ENCODE peak calls at places on chromosomes 7 and 10, in six cellular contexts. One of them, this sample, is unnamed.

GRCh38 chr7:70361821-70362220 is 763.5 kb downstream of the AUTS2 start:
- DNase-seq in IMR-90: no peak
- DNase-seq in neuronal stem cell: no peak
- DNase-seq in H9: no peak
- DNase-seq in mesenchymal stem cell: no peak
- DNase-seq in trophoblast cell: no peak
- DNase-seq in this sample: no peak

GRCh38 chr10:43980313-43980712 is 331.6 kb upstream of the ZNF32 start:
- DNase-seq in IMR-90: no peak
- DNase-seq in neuronal stem cell: no peak
- DNase-seq in H9: no peak
- DNase-seq in mesenchymal stem cell: no peak
- DNase-seq in trophoblast cell: no peak
- DNase-seq in this sample: no peak

GRCh38 chr7:104552102-104552501 is 223.7 kb downstream of the LHFPL3 start:
- DNase-seq in IMR-90: peak; percentile 4
- DNase-seq in neuronal stem cell: peak; percentile 81
- DNase-seq in H9: peak; percentile 59
- DNase-seq in mesenchymal stem cell: peak; percentile 0
- DNase-seq in trophoblast cell: peak; percentile 77
- DNase-seq in this sample: peak; percentile 73

GRCh38 chr10:30437039-30437781 is 3.2 kb downstream of the MAP3K8 start:
- DNase-seq in IMR-90: peak; percentile 75
- DNase-seq in neuronal stem cell: no peak
- DNase-seq in H9: no peak
- DNase-seq in mesenchymal stem cell: peak; percentile 77
- DNase-seq in trophoblast cell: peak; percentile 81
- DNase-seq in this sample: no peak

GRCh38 chr10:127228195-127228785 is 31.9 kb upstream of the INSYN2A start:
- DNase-seq in IMR-90: peak; percentile 4
- DNase-seq in neuronal stem cell: no peak
- DNase-seq in H9: no peak
- DNase-seq in mesenchymal stem cell: no peak
- DNase-seq in trophoblast cell: no peak
- DNase-seq in this sample: no peak

GRCh38 chr10:128684215-128684614 is 558.0 kb upstream of the MKI67 start:
- DNase-seq in IMR-90: no peak
- DNase-seq in neuronal stem cell: no peak
- DNase-seq in H9: no peak
- DNase-seq in mesenchymal stem cell: no peak
- DNase-seq in trophoblast cell: no peak
- DNase-seq in this sample: no peak

GRCh38 chr10:74681917-74682627 is 144.3 kb upstream of the KAT6B start:
- DNase-seq in IMR-90: peak; percentile 27
- DNase-seq in neuronal stem cell: no peak
- DNase-seq in H9: no peak
- DNase-seq in mesenchymal stem cell: no peak
- DNase-seq in trophoblast cell: no peak
- DNase-seq in this sample: no peak

GRCh38 chr10:43735907-43736306 is 87.2 kb upstream of the ZNF32 start:
- DNase-seq in IMR-90: peak; percentile 68
- DNase-seq in neuronal stem cell: no peak
- DNase-seq in H9: no peak
- DNase-seq in mesenchymal stem cell: peak; percentile 29
- DNase-seq in trophoblast cell: no peak
- DNase-seq in this sample: no peak

GRCh38 chr10:132078746-132079345 is 13.1 kb downstream of the JAKMIP3 start:
- DNase-seq in IMR-90: no peak
- DNase-seq in neuronal stem cell: no peak
- DNase-seq in H9: peak; percentile 47
- DNase-seq in mesenchymal stem cell: no peak
- DNase-seq in trophoblast cell: no peak
- DNase-seq in this sample: no peak

GRCh38 chr10:101938316-101939272 is 95.0 kb upstream of the KCNIP2 start:
- DNase-seq in IMR-90: peak; percentile 93
- DNase-seq in neuronal stem cell: no peak
- DNase-seq in H9: no peak
- DNase-seq in mesenchymal stem cell: peak; percentile 86
- DNase-seq in trophoblast cell: peak; percentile 58
- DNase-seq in this sample: no peak

GRCh38 chr10:73577788-73578187 is 13.4 kb downstream of the USP54 start:
- DNase-seq in IMR-90: peak; percentile 59
- DNase-seq in neuronal stem cell: no peak
- DNase-seq in H9: no peak
- DNase-seq in mesenchymal stem cell: no peak
- DNase-seq in trophoblast cell: peak; percentile 81
- DNase-seq in this sample: no peak

GRCh38 chr7:38393874-38394273 is 120.4 kb upstream of the TARP start:
- DNase-seq in IMR-90: no peak
- DNase-seq in neuronal stem cell: no peak
- DNase-seq in H9: no peak
- DNase-seq in mesenchymal stem cell: no peak
- DNase-seq in trophoblast cell: no peak
- DNase-seq in this sample: no peak

GRCh38 chr10:124047427-124048157 is 45.8 kb downstream of the CHST15 start:
- DNase-seq in IMR-90: no peak
- DNase-seq in neuronal stem cell: no peak
- DNase-seq in H9: no peak
- DNase-seq in mesenchymal stem cell: no peak
- DNase-seq in trophoblast cell: no peak
- DNase-seq in this sample: no peak

GRCh38 chr10:30828680-30829079 is 199.1 kb upstream of the LYZL2 start:
- DNase-seq in IMR-90: no peak
- DNase-seq in neuronal stem cell: no peak
- DNase-seq in H9: no peak
- DNase-seq in mesenchymal stem cell: no peak
- DNase-seq in trophoblast cell: no peak
- DNase-seq in this sample: no peak

GRCh38 chr10:52950578-52950977 is 178.0 kb upstream of the MBL2 start:
- DNase-seq in IMR-90: no peak
- DNase-seq in neuronal stem cell: no peak
- DNase-seq in H9: peak; percentile 57
- DNase-seq in mesenchymal stem cell: no peak
- DNase-seq in trophoblast cell: no peak
- DNase-seq in this sample: no peak

GRCh38 chr7:23012797-23013714 is 874 bp downstream of the HYCC1 start:
- DNase-seq in IMR-90: no peak
- DNase-seq in neuronal stem cell: peak; percentile 33
- DNase-seq in H9: peak; percentile 44
- DNase-seq in mesenchymal stem cell: peak; percentile 43
- DNase-seq in trophoblast cell: peak; percentile 55
- DNase-seq in this sample: no peak

GRCh38 chr10:98852686-98853085 is 383.0 kb downstream of the HPSE2 start:
- DNase-seq in IMR-90: peak; percentile 0
- DNase-seq in neuronal stem cell: no peak
- DNase-seq in H9: no peak
- DNase-seq in mesenchymal stem cell: no peak
- DNase-seq in trophoblast cell: no peak
- DNase-seq in this sample: no peak

GRCh38 chr10:31749293-31749692 is 179.3 kb downstream of the ARHGAP12 start:
- DNase-seq in IMR-90: peak; percentile 46
- DNase-seq in neuronal stem cell: no peak
- DNase-seq in H9: no peak
- DNase-seq in mesenchymal stem cell: no peak
- DNase-seq in trophoblast cell: no peak
- DNase-seq in this sample: no peak

GRCh38 chr7:51592822-51593221 is 276.2 kb upstream of the COBL start:
- DNase-seq in IMR-90: no peak
- DNase-seq in neuronal stem cell: no peak
- DNase-seq in H9: no peak
- DNase-seq in mesenchymal stem cell: no peak
- DNase-seq in trophoblast cell: no peak
- DNase-seq in this sample: no peak
- H3K14ac ChIP-seq in IMR-90: no peak overlapping the region
- H3K14ac ChIP-seq in neuronal stem cell: no peak overlapping the region
- H3K14ac ChIP-seq in H9: no peak overlapping the region
- H3K14ac ChIP-seq in mesenchymal stem cell: no peak overlapping the region
- H3K14ac ChIP-seq in trophoblast cell: no peak overlapping the region
- H3K14ac ChIP-seq in this sample: no peak overlapping the region

GRCh38 chr10:130259380-130259779 is 123.2 kb downstream of the GLRX3 start:
- DNase-seq in IMR-90: no peak
- DNase-seq in neuronal stem cell: no peak
- DNase-seq in H9: no peak
- DNase-seq in mesenchymal stem cell: no peak
- DNase-seq in trophoblast cell: no peak
- DNase-seq in this sample: no peak
- H3K14ac ChIP-seq in IMR-90: no peak overlapping the region
- H3K14ac ChIP-seq in neuronal stem cell: no peak overlapping the region
- H3K14ac ChIP-seq in H9: no peak overlapping the region
- H3K14ac ChIP-seq in mesenchymal stem cell: no peak overlapping the region
- H3K14ac ChIP-seq in trophoblast cell: no peak overlapping the region
- H3K14ac ChIP-seq in this sample: no peak overlapping the region

GRCh38 chr7:149689591-149689845 is 83.9 kb downstream of the ZNF467 start:
- DNase-seq in IMR-90: no peak
- DNase-seq in neuronal stem cell: no peak
- DNase-seq in H9: no peak
- DNase-seq in mesenchymal stem cell: no peak
- DNase-seq in trophoblast cell: no peak
- DNase-seq in this sample: no peak
- H3K14ac ChIP-seq in IMR-90: no peak overlapping the region
- H3K14ac ChIP-seq in neuronal stem cell: no peak overlapping the region
- H3K14ac ChIP-seq in H9: no peak overlapping the region
- H3K14ac ChIP-seq in mesenchymal stem cell: no peak overlapping the region
- H3K14ac ChIP-seq in trophoblast cell: no peak overlapping the region
- H3K14ac ChIP-seq in this sample: no peak overlapping the region

GRCh38 chr10:88293073-88293472 is 290.0 kb downstream of the RNLS start:
- DNase-seq in IMR-90: peak; percentile 29
- DNase-seq in neuronal stem cell: no peak
- DNase-seq in H9: no peak
- DNase-seq in mesenchymal stem cell: peak; percentile 16
- DNase-seq in trophoblast cell: peak; percentile 19
- DNase-seq in this sample: no peak
- H3K14ac ChIP-seq in IMR-90: no peak overlapping the region
- H3K14ac ChIP-seq in neuronal stem cell: no peak overlapping the region
- H3K14ac ChIP-seq in H9: no peak overlapping the region
- H3K14ac ChIP-seq in mesenchymal stem cell: no peak overlapping the region
- H3K14ac ChIP-seq in trophoblast cell: no peak overlapping the region
- H3K14ac ChIP-seq in this sample: no peak overlapping the region

DNA sequence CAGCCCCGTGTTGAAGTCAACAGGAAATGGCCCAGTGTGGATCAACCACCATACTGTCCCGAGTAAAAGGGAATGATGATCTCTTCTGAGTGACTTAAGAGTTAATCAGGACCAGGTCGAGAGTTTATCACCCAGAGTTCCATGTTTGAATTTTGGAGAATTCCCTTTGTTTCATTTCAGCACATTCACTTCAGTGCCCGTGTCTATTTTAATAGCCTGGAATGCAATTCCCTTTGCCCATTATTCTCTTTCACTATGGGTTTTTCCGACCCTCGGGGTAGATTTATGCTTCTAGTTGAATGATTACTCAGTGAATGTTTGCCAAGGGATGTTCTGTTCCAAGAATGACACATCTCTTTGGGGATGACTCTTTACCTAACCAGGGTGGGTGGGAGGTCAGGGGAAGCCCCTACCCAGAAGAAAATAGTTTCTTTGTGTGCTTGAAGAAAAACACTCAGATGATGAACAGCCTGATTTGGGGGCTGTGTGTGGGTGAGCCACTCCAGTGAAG is 594.9 kb downstream of the INHBA start:
- DNase-seq in IMR-90: peak; percentile 57
- DNase-seq in neuronal stem cell: no peak
- DNase-seq in H9: no peak
- DNase-seq in mesenchymal stem cell: no peak
- DNase-seq in trophoblast cell: peak; percentile 85
- DNase-seq in this sample: no peak
- H3K14ac ChIP-seq in IMR-90: peak overlapping the region; percentile 43
- H3K14ac ChIP-seq in neuronal stem cell: no peak overlapping the region
- H3K14ac ChIP-seq in H9: no peak overlapping the region
- H3K14ac ChIP-seq in mesenchymal stem cell: no peak overlapping the region
- H3K14ac ChIP-seq in trophoblast cell: peak overlapping the region; percentile 54
- H3K14ac ChIP-seq in this sample: no peak overlapping the region

GRCh38 chr10:48900296-48900695 is 39.3 kb downstream of the LRRC18 start:
- DNase-seq in IMR-90: no peak
- DNase-seq in neuronal stem cell: no peak
- DNase-seq in H9: no peak
- DNase-seq in mesenchymal stem cell: no peak
- DNase-seq in trophoblast cell: no peak
- DNase-seq in this sample: no peak

GRCh38 chr10:48901152-48901705 is 38.4 kb downstream of the LRRC18 start:
- DNase-seq in IMR-90: no peak
- DNase-seq in neuronal stem cell: no peak
- DNase-seq in H9: no peak
- DNase-seq in mesenchymal stem cell: no peak
- DNase-seq in trophoblast cell: no peak
- DNase-seq in this sample: no peak

GRCh38 chr10:48898426-48898825 is 41.2 kb downstream of the LRRC18 start:
- DNase-seq in IMR-90: no peak
- DNase-seq in neuronal stem cell: no peak
- DNase-seq in H9: no peak
- DNase-seq in mesenchymal stem cell: no peak
- DNase-seq in trophoblast cell: no peak
- DNase-seq in this sample: peak; percentile 19

GRCh38 chr10:48902096-48902495 is 37.5 kb downstream of the LRRC18 start:
- DNase-seq in IMR-90: no peak
- DNase-seq in neuronal stem cell: no peak
- DNase-seq in H9: no peak
- DNase-seq in mesenchymal stem cell: no peak
- DNase-seq in trophoblast cell: no peak
- DNase-seq in this sample: no peak

GRCh38 chr10:48899781-48900180 is 39.9 kb downstream of the LRRC18 start:
- DNase-seq in IMR-90: no peak
- DNase-seq in neuronal stem cell: no peak
- DNase-seq in H9: no peak
- DNase-seq in mesenchymal stem cell: no peak
- DNase-seq in trophoblast cell: no peak
- DNase-seq in this sample: peak; percentile 16
- H3K14ac ChIP-seq in IMR-90: no peak overlapping the region
- H3K14ac ChIP-seq in neuronal stem cell: no peak overlapping the region
- H3K14ac ChIP-seq in H9: no peak overlapping the region
- H3K14ac ChIP-seq in mesenchymal stem cell: no peak overlapping the region
- H3K14ac ChIP-seq in trophoblast cell: no peak overlapping the region
- H3K14ac ChIP-seq in this sample: no peak overlapping the region

GRCh38 chr10:112950714-112951348 is 784 bp downstream of the TCF7L2 start:
- DNase-seq in IMR-90: peak; percentile 49
- DNase-seq in neuronal stem cell: no peak
- DNase-seq in H9: no peak
- DNase-seq in mesenchymal stem cell: peak; percentile 61
- DNase-seq in trophoblast cell: peak; percentile 79
- DNase-seq in this sample: no peak
- H3K14ac ChIP-seq in IMR-90: peak overlapping the region; percentile 58
- H3K14ac ChIP-seq in neuronal stem cell: no peak overlapping the region
- H3K14ac ChIP-seq in H9: peak overlapping the region; percentile 63
- H3K14ac ChIP-seq in mesenchymal stem cell: peak overlapping the region; percentile 32
- H3K14ac ChIP-seq in trophoblast cell: peak overlapping the region; percentile 78
- H3K14ac ChIP-seq in this sample: no peak overlapping the region

DNA sequence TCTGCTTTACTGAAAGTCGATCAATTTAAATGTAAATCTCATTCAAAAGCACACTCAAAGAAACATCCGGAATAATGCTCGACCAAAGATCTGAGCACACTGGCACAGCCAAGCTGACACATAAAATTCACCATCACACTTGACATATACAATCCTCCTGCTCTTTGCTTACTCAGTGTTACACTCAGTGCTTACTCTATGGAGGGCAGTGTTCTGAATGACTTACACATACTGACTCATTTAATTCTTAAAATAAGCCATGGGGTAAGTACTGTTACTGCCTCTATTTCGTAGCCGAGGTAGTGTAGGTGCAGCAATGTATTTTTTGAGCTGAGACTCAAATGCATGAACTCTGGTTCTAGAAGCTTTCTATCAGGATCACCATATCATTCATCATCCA is 421.5 kb upstream of the LRRN3 start:
- DNase-seq in IMR-90: peak; percentile 51
- DNase-seq in neuronal stem cell: no peak
- DNase-seq in H9: no peak
- DNase-seq in mesenchymal stem cell: no peak
- DNase-seq in trophoblast cell: no peak
- DNase-seq in this sample: no peak
- H3K14ac ChIP-seq in IMR-90: peak overlapping the region; percentile 41
- H3K14ac ChIP-seq in neuronal stem cell: no peak overlapping the region
- H3K14ac ChIP-seq in H9: no peak overlapping the region
- H3K14ac ChIP-seq in mesenchymal stem cell: no peak overlapping the region
- H3K14ac ChIP-seq in trophoblast cell: no peak overlapping the region
- H3K14ac ChIP-seq in this sample: no peak overlapping the region

This sample was measured in H1.